ENCODE peak calls at places on chromosomes 2 and 18, in five cellular contexts. C is NCI-H1092 treated with DMSO at 0.1 percent for 48 hours, A is H54, K is NCI-H1105 treated with DMSO at 0.1 percent for 48 hours, W is HTR-8/SVneo. Q is an unnamed sample.

GRCh38 chr18:67794512-67794911 is 278.0 kb upstream of the DSEL start:
- DNase-seq in C (no peak), A (no peak), K (peak; percentile 10), W (no peak), Q (no peak)

GRCh38 chr2:197706839-197707207 is 1.7 kb downstream of the MARS2 start:
- DNase-seq in C (no peak), A (no peak), K (no peak), W (no peak), Q (no peak)

GRCh38 chr2:171568085-171568484 is 45.8 kb downstream of the CYBRD1 start:
- DNase-seq in C (no peak), A (no peak), K (no peak), W (no peak), Q (no peak)

GRCh38 chr18:64042728-64043358 is 73.0 kb downstream of the SERPINB8 start:
- DNase-seq in C (no peak), A (no peak), K (no peak), W (no peak), Q (no peak)

GRCh38 chr2:216648105-216648504 is 14.9 kb downstream of the IGFBP2 start:
- DNase-seq in C (no peak), A (peak; percentile 40), K (no peak), W (no peak), Q (no peak)

GRCh38 chr2:240958366-240959213 is 39.8 kb upstream of the SNED1 start:
- DNase-seq in C (no peak), A (no peak), K (no peak), W (no peak), Q (no peak)

GRCh38 chr2:226618875-226619605 is 180.6 kb downstream of the IRS1 start:
- DNase-seq in C (no peak), A (no peak), K (no peak), W (no peak), Q (peak; percentile 46)

GRCh38 chr2:38554973-38555595 is 47.6 kb downstream of the HNRNPLL start:
- DNase-seq in C (no peak), A (no peak), K (no peak), W (no peak), Q (peak; percentile 15)

GRCh38 chr2:209470-209869 is 54.4 kb downstream of the SH3YL1 start:
- DNase-seq in C (no peak), A (no peak), K (no peak), W (no peak), Q (no peak)

GRCh38 chr2:105143467-105144127 is 97.9 kb upstream of the GPR45 start:
- DNase-seq in C (peak; percentile 24), A (peak; percentile 42), K (peak; percentile 24), W (peak; percentile 52), Q (no peak)

GRCh38 chr2:159995038-159995437 is 67.4 kb downstream of the PLA2R1 start:
- DNase-seq in C (no peak), A (no peak), K (no peak), W (no peak), Q (no peak)

Q was measured in COLO829.